ENCODE peak calls at places on chromosomes 5 and 9, in five cellular contexts. Y, I, E, W and M are unnamed samples.

GRCh38 chr5:109485030-109485429 is 75.3 kb upstream of the PJA2 start:
- DNase-seq in Y (peak; percentile 71), E (no peak), I (no peak), W (peak; percentile 8), M (peak; percentile 20)

GRCh38 chr5:10607666-10608442 is 44.0 kb downstream of the ANKRD33B start:
- DNase-seq in E (no peak), W (peak; percentile 92), Y (peak; percentile 67), I (peak; percentile 72), M (peak; percentile 75)

GRCh38 chr5:72624641-72625236 is 117.5 kb upstream of the ZNF366 start:
- DNase-seq in W (peak; percentile 66), Y (no peak), E (peak; percentile 48), I (peak; percentile 76), M (peak; percentile 79)

GRCh38 chr5:109476292-109476691 is 66.5 kb upstream of the PJA2 start:
- DNase-seq in Y (no peak), E (no peak), W (no peak), I (no peak), M (no peak)

GRCh38 chr9:107711528-107711927 is 222.0 kb upstream of the KLF4 start:
- DNase-seq in I (peak; percentile 89), Y (peak; percentile 77), E (peak; percentile 97), W (peak; percentile 96), M (peak; percentile 98)

GRCh38 chr5:83590966-83591365 is 119.4 kb downstream of the VCAN start:
- DNase-seq in Y (no peak), W (no peak), I (no peak), E (no peak), M (no peak)

GRCh38 chr5:124744170-124744911 is 2.1 kb downstream of the ZNF608 start:
- DNase-seq in Y (peak; percentile 85), E (no peak), I (peak; percentile 27), W (peak; percentile 31), M (peak; percentile 79)

GRCh38 chr9:71921190-71921814 is 9.9 kb downstream of the C9orf85 start:
- DNase-seq in I (no peak), W (no peak), E (peak; percentile 46), Y (no peak), M (no peak)

GRCh38 chr9:77752566-77752965 is 104.4 kb upstream of the GNA14 start:
- DNase-seq in W (peak; percentile 88), E (no peak), I (peak; percentile 94), Y (no peak), M (peak; percentile 77)

GRCh38 chr9:82645591-82645990 is 417.4 kb downstream of the RASEF start:
- DNase-seq in I (no peak), E (peak; percentile 46), Y (no peak), W (no peak), M (peak; percentile 40)

GRCh38 chr5:1503301-1504243 is 20.2 kb downstream of the LPCAT1 start:
- DNase-seq in E (no peak), I (peak; percentile 28), W (no peak), Y (peak; percentile 80), M (no peak)

GRCh38 chr9:89720721-89721660 is 116.2 kb downstream of the GADD45G start:
- DNase-seq in E (no peak), W (no peak), I (no peak), Y (no peak), M (no peak)

GRCh38 chr9:21160178-21160577 is 6.3 kb downstream of the IFNA21 start:
- DNase-seq in I (no peak), E (no peak), W (peak; percentile 0), Y (no peak), M (no peak)

GRCh38 chr9:68964102-68964541 is 49.8 kb downstream of the PRKACG start:
- DNase-seq in W (no peak), E (peak; percentile 38), Y (no peak), I (no peak), M (no peak)

GRCh38 chr9:3736186-3736585 is 210.4 kb upstream of the RFX3 start:
- DNase-seq in I (peak; percentile 21), E (no peak), W (no peak), Y (no peak), M (no peak)

GRCh38 chr5:76714771-76715483 is 999 bp upstream of the F2R start:
- DNase-seq in I (no peak), E (no peak), W (no peak), Y (no peak), M (no peak)

GRCh38 chr5:161273410-161273809 is 273.1 kb downstream of the GABRB2 start:
- DNase-seq in E (no peak), W (no peak), Y (no peak), I (no peak), M (no peak)

GRCh38 chr9:7656648-7657047 is 142.9 kb downstream of the DMAC1 start:
- DNase-seq in E (peak; percentile 3), Y (no peak), I (peak; percentile 3), W (peak; percentile 3), M (no peak)

GRCh38 chr5:111556504-111556903 is 44.2 kb upstream of the STARD4 start:
- DNase-seq in Y (no peak), W (no peak), I (no peak), E (no peak), M (no peak)

GRCh38 chr9:82558855-82559615 is 503.9 kb downstream of the RASEF start:
- DNase-seq in W (no peak), Y (no peak), E (no peak), I (peak; percentile 75), M (no peak)

GRCh38 chr9:23621924-23622323 is 204.1 kb downstream of the ELAVL2 start:
- DNase-seq in E (peak; percentile 73), I (no peak), W (no peak), Y (no peak), M (no peak)

GRCh38 chr5:16889972-16890519 is 46.0 kb downstream of the MYO10 start:
- DNase-seq in Y (no peak), I (peak; percentile 78), E (peak; percentile 67), W (peak; percentile 64), M (no peak)

GRCh38 chr5:159182691-159183090 is 26.7 kb downstream of the RNF145 start:
- DNase-seq in I (peak; percentile 83), Y (no peak), E (no peak), W (no peak), M (no peak)

GRCh38 chr5:140986117-140986521 is 19.8 kb downstream of the PCDHAC2 start:
- DNase-seq in W (no peak), E (no peak), I (no peak), Y (no peak), M (no peak)

DNA sequence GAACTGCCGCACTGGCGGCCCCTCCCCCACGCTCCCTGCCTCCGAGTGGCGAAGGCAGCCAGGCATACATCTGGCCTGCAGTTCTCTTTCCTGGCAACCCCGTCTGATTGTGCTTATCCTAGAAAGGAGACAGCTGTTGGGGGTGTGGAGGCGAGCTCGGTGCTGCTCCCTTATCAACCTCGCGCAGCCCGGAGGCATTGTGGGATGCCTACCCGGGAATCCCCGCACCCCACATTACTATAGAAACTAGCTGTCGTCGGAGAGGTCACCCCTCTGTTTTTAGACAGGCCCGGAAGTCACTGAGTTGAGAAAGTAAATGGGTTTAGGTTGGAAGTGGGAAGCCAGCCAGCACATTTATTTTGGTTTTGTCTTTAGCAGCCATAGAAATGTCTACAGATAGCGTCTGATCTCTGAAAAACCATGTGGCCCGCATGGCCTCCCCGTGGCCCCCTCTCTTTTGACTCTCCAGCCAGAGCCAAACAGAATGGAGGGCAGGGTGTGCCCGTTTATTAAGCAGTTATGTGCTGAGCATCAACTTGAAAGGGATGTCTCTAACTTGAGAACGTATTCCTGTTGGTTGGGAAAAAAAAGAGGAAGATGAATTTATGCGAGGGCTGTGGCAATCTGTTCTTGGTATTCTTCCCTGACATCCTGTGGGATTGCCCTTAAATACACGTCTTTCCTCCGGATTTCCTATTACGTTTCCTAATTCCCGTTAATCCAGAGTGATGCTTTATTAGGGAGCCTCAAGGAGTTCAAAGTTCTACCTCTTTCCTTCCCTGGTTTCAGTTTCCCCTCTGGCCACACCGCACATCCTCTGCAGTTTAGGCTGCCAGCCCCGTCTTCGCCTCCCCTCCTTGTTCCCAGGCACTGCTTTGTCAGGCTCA is 3.9 kb downstream of the STC2 start:
- DNase-seq in Y (peak; percentile 77), I (peak; percentile 89), E (no peak), W (peak; percentile 83), M (peak; percentile 99)
- H3K4me3 ChIP-seq in Y (no peak overlapping the region), I (peak overlapping the region; percentile 89), E (no peak overlapping the region), W (peak overlapping the region; percentile 3), M (peak overlapping the region; percentile 79)

GRCh38 chr9:35490155-35490909 is 421 bp downstream of the RUSC2 start:
- DNase-seq in Y (peak; percentile 70), E (no peak), W (no peak), I (no peak), M (peak; percentile 34)
- TF ChIP-seq CTCF in Y (no peak), E (no peak), W (no peak), I (no peak), M (no peak)

DNA sequence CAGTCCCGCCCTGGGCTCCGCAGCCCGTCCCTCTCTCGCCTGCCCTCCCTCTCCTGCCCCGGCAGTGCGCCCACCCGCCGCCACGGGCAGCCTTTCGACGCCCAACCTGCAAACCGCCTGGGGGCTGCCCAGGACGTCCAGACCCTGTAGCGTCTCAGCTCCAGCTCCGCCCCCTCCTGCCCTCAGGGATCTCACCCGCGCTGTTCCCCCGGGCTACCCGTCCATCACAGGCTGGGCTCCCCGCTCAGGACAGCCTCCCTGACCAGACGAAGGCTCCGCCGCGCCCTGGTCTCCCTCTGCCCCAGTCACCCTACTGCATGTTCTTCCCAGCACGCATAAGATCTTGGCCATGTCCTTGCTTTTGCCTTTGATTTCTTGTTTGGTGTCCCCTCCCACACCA is 1.4 kb downstream of the RASGEF1C start:
- DNase-seq in I (no peak), W (no peak), Y (peak; percentile 30), E (no peak), M (no peak)
- H3K4me3 ChIP-seq in I (no peak overlapping the region), W (no peak overlapping the region), Y (no peak overlapping the region), E (no peak overlapping the region), M (no peak overlapping the region)

GRCh38 chr9:92342825-92343488 is 17.2 kb downstream of the CENPP start:
- DNase-seq in W (peak; percentile 58), Y (no peak), I (peak; percentile 9), E (peak; percentile 19), M (peak; percentile 32)
- TF ChIP-seq CTCF in W (peak; percentile 18), Y (peak; percentile 39), I (peak; percentile 38), E (no peak), M (no peak)